ENCODE peak calls at places on chromosomes 3 and 15, in four cellular contexts. One of them, this sample, is unnamed. For H3K9me3, the result is how much of the 10 kb centered on the place peaks cover.

GRCh38 chr3:150345021-150345538 is 63.0 kb upstream of the TSC22D2 start:
- DNase-seq in right cardiac atrium: no peak
- DNase-seq in MM.1S: no peak
- DNase-seq in tibial nerve: no peak
- DNase-seq in this sample: no peak

GRCh38 chr3:125017406-125017805 is 38.4 kb downstream of the HEG1 start:
- DNase-seq in MM.1S: no peak
- DNase-seq in right cardiac atrium: no peak
- DNase-seq in tibial nerve: no peak
- DNase-seq in this sample: no peak

GRCh38 chr15:98504998-98505397 is 143.3 kb upstream of the IGF1R start:
- DNase-seq in MM.1S: no peak
- DNase-seq in right cardiac atrium: no peak
- DNase-seq in tibial nerve: no peak
- DNase-seq in this sample: no peak

GRCh38 chr3:31544634-31545033 is 11.9 kb downstream of the STT3B start:
- DNase-seq in MM.1S: no peak
- DNase-seq in right cardiac atrium: peak
- DNase-seq in tibial nerve: no peak
- DNase-seq in this sample: no peak

GRCh38 chr3:134839422-134839821 is 44.4 kb downstream of the EPHB1 start:
- DNase-seq in tibial nerve: no peak
- DNase-seq in MM.1S: no peak
- DNase-seq in right cardiac atrium: no peak
- DNase-seq in this sample: no peak

GRCh38 chr3:158532099-158532734 is 38.8 kb upstream of the MLF1 start:
- DNase-seq in MM.1S: peak
- DNase-seq in right cardiac atrium: no peak
- DNase-seq in tibial nerve: no peak
- DNase-seq in this sample: no peak

GRCh38 chr3:113685956-113686721 is 10.3 kb downstream of the USF3 start:
- DNase-seq in MM.1S: no peak
- DNase-seq in tibial nerve: no peak
- DNase-seq in right cardiac atrium: peak
- DNase-seq in this sample: no peak

GRCh38 chr3:132290833-132291232 is 26.4 kb upstream of the ACP3 start:
- DNase-seq in MM.1S: no peak
- DNase-seq in tibial nerve: no peak
- DNase-seq in right cardiac atrium: no peak
- DNase-seq in this sample: no peak

GRCh38 chr3:63303238-63303637 is 25.1 kb downstream of the SYNPR start:
- DNase-seq in right cardiac atrium: no peak
- DNase-seq in MM.1S: no peak
- DNase-seq in tibial nerve: no peak
- DNase-seq in this sample: no peak

GRCh38 chr3:129052675-129053074 is 7.9 kb upstream of the GP9 start:
- DNase-seq in MM.1S: no peak
- DNase-seq in tibial nerve: no peak
- DNase-seq in right cardiac atrium: peak
- DNase-seq in this sample: no peak

GRCh38 chr3:74651239-74651638 is 36.8 kb upstream of the CNTN3 start:
- DNase-seq in right cardiac atrium: no peak
- DNase-seq in tibial nerve: no peak
- DNase-seq in MM.1S: no peak
- DNase-seq in this sample: no peak

GRCh38 chr3:111739241-111739952 is 119.7 kb upstream of the PHLDB2 start:
- DNase-seq in right cardiac atrium: no peak
- DNase-seq in MM.1S: no peak
- DNase-seq in tibial nerve: no peak
- DNase-seq in this sample: peak

GRCh38 chr15:32861741-32862140 is 143.9 kb downstream of the GREM1 start:
- DNase-seq in right cardiac atrium: peak
- DNase-seq in tibial nerve: no peak
- DNase-seq in MM.1S: peak
- DNase-seq in this sample: peak

GRCh38 chr3:164539215-164539614 is 539.1 kb downstream of the SI start:
- DNase-seq in right cardiac atrium: no peak
- DNase-seq in MM.1S: no peak
- DNase-seq in tibial nerve: no peak
- DNase-seq in this sample: no peak

GRCh38 chr3:151869186-151869585 is 4.3 kb upstream of the SUCNR1 start:
- DNase-seq in right cardiac atrium: no peak
- DNase-seq in MM.1S: no peak
- DNase-seq in tibial nerve: no peak
- DNase-seq in this sample: no peak

GRCh38 chr3:151875759-151876158 is 2.3 kb downstream of the SUCNR1 start:
- DNase-seq in tibial nerve: no peak
- DNase-seq in right cardiac atrium: no peak
- DNase-seq in MM.1S: peak
- DNase-seq in this sample: no peak

GRCh38 chr3:151871639-151872468 is 1.6 kb upstream of the SUCNR1 start:
- DNase-seq in right cardiac atrium: no peak
- DNase-seq in MM.1S: no peak
- DNase-seq in tibial nerve: no peak
- DNase-seq in this sample: no peak

GRCh38 chr3:151877269-151877668 is 3.8 kb downstream of the SUCNR1 start:
- DNase-seq in MM.1S: no peak
- DNase-seq in tibial nerve: no peak
- DNase-seq in right cardiac atrium: no peak
- DNase-seq in this sample: no peak

DNA sequence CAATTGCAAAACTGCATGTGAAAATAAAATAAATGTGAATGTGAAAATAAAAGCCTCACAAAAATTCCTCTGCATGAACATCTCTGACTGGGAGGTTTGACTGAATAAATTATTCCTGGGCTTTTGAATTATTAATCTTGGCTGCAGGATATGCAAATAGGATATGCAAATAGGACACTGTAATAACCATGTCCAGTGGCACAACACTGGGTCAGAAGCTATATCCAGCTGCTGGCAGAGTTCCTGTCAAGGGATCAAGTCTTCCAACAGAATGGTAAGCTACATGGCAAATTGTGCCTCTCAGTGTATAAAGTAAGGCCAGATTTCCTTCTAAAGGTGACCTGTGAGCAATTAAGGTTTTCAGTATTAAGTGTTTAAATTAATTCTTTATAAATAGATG is at the start of gene SUCNR1:
- DNase-seq in tibial nerve: no peak
- DNase-seq in right cardiac atrium: no peak
- DNase-seq in MM.1S: no peak
- DNase-seq in this sample: no peak
- H3K27ac ChIP-seq in tibial nerve: no peak
- H3K27ac ChIP-seq in right cardiac atrium: no peak
- H3K27ac ChIP-seq in MM.1S: no peak
- H3K27ac ChIP-seq in this sample: no peak

DNA sequence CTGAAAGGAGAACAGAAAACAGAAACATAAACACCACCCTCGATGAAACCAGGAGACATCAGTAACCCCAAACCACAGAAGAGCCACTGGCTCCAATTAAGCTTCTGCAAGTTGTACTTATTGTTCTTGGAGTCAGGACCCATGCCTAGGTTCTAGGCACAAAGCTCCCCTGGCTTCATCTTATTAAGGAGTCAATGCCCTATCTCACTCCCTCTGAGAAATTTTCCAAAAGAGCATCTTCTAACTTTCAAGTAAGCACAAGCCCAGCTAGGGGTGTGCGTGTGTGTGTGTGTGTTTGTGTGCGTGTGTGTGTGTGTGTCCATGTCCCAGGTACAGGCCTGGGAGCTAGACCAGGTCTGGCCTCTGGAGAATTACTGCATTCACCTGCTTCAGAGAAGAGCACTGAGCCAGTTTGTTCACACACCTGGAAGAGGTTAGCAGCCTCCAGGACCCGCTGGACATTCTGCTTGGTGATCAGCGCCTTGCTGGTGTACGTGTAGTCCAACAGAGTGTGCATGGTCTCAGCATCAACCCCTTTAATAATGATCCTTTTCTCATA is 28.0 kb downstream of the KLHL6 start:
- DNase-seq in right cardiac atrium: no peak
- DNase-seq in MM.1S: peak
- DNase-seq in tibial nerve: no peak
- DNase-seq in this sample: no peak
- H3K9me3 ChIP-seq in right cardiac atrium: under half
- H3K9me3 ChIP-seq in MM.1S: under half
- H3K9me3 ChIP-seq in tibial nerve: under half
- H3K9me3 ChIP-seq in this sample: under half

DNA sequence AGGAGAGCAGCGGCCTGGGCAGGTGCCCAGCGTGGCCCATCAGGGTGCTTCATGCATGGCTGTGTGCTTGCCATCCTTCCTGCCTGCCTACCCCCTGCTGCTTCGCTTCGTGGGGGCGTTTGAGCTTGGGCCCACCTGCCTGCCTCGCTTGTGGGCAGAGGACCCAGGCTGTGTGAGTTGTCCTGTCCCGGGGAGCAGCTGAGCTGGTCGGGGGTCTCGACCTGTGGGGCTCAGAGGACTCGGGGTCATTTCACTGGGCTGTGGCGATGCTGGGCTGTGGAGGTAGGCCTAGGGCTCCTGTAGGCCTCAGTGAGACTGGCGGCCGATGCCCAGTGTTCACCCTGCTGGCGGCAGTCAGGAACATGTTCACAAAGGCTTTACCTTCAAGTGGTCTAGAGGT is 12.1 kb upstream of the STAB1 start:
- DNase-seq in MM.1S: no peak
- DNase-seq in tibial nerve: no peak
- DNase-seq in right cardiac atrium: no peak
- DNase-seq in this sample: no peak
- H3K27ac ChIP-seq in MM.1S: no peak
- H3K27ac ChIP-seq in tibial nerve: peak
- H3K27ac ChIP-seq in right cardiac atrium: no peak
- H3K27ac ChIP-seq in this sample: no peak

DNA sequence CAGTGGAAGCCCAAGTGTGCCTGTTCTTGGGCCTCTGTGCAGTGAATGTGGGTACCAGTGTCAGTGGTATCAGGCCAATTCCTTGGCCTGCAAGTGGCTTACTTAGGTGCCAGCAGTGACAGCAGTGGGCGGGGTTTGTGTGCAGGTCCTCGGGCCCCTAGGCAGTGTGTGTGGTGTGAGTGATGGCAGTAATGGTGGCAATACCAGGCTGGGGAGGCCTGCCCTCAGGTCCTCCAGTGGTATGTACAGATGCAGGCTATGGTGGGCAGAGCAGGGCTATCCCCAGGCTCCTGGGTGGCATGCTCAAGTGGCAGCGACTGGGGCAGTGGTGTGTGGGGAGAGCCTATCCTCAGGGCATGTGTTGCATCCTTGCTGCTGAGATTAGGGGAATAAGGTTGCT is 379.7 kb downstream of the SQOR start:
- DNase-seq in right cardiac atrium: no peak
- DNase-seq in MM.1S: no peak
- DNase-seq in tibial nerve: no peak
- DNase-seq in this sample: no peak
- H3K9me3 ChIP-seq in right cardiac atrium: under half
- H3K9me3 ChIP-seq in MM.1S: under half
- H3K9me3 ChIP-seq in tibial nerve: under half
- H3K9me3 ChIP-seq in this sample: under half

GRCh38 chr15:59644757-59645156 is 12.6 kb downstream of the GTF2A2 start:
- DNase-seq in tibial nerve: no peak
- DNase-seq in MM.1S: no peak
- DNase-seq in right cardiac atrium: no peak
- DNase-seq in this sample: no peak
- H3K27ac ChIP-seq in tibial nerve: no peak
- H3K27ac ChIP-seq in MM.1S: no peak
- H3K27ac ChIP-seq in right cardiac atrium: no peak
- H3K27ac ChIP-seq in this sample: no peak

DNA sequence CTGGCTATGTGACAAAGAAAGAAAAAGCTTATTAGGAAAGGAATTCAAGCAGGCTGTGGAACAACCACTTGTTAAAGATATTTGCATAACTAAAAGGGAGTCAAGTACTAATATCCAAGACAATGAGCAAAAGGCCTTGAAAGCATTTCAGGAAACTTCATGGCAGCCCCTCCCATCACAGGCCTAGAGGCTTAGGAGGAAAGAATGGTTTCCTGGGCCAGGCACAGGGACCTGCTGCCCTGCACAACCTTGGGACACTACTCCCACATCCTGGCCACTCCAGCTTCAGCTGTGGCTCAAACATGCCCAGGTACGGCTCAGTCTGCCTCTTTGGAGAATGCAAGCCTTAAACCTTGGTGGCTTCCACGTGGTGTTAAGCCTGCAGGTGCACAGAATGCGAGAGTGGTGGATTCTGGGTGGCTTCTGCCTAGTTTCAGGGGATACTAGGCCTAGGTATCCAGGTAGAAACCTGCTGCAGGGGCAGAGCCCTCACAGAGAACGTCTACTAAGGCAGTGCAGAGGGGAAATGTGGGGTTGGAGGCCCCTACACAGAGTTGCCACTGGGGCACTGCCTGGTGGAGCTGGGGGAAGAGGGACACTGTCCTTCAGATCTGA is 121.6 kb downstream of the OPA1 start:
- DNase-seq in right cardiac atrium: no peak
- DNase-seq in tibial nerve: no peak
- DNase-seq in MM.1S: no peak
- DNase-seq in this sample: no peak
- H3K9me3 ChIP-seq in right cardiac atrium: under half
- H3K9me3 ChIP-seq in tibial nerve: under half
- H3K9me3 ChIP-seq in MM.1S: under half
- H3K9me3 ChIP-seq in this sample: under half

GRCh38 chr3:71497367-71497925 is 86.1 kb downstream of the FOXP1 start:
- DNase-seq in MM.1S: no peak
- DNase-seq in tibial nerve: no peak
- DNase-seq in right cardiac atrium: no peak
- DNase-seq in this sample: no peak

GRCh38 chr3:71498053-71498452 is 85.5 kb downstream of the FOXP1 start:
- DNase-seq in MM.1S: no peak
- DNase-seq in right cardiac atrium: no peak
- DNase-seq in tibial nerve: no peak
- DNase-seq in this sample: no peak

GRCh38 chr3:71500696-71501095 is 82.8 kb downstream of the FOXP1 start:
- DNase-seq in tibial nerve: no peak
- DNase-seq in right cardiac atrium: no peak
- DNase-seq in MM.1S: no peak
- DNase-seq in this sample: no peak

GRCh38 chr3:71499477-71499876 is 84.1 kb downstream of the FOXP1 start:
- DNase-seq in MM.1S: no peak
- DNase-seq in right cardiac atrium: no peak
- DNase-seq in tibial nerve: no peak
- DNase-seq in this sample: no peak

DNA sequence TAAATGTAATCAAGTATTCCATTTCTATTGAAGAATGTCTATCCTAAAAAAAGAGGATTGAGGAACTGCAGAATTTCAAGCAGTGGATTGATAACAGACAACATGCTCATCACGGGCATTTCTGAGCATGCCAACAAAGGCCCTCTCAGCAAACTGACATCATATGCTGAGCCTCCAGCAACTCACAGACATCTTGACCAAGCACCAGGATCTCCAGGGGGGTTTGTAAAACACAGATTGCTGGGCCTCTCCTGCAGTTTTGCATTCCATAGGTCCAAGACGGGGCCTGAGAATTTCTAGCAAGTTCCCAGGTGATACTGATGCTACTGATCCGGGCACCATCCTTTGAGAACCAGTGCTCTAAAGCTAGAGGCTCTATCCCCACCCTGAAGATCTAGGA is 85.0 kb downstream of the FOXP1 start:
- DNase-seq in right cardiac atrium: no peak
- DNase-seq in tibial nerve: no peak
- DNase-seq in MM.1S: no peak
- DNase-seq in this sample: no peak
- H3K27ac ChIP-seq in right cardiac atrium: peak
- H3K27ac ChIP-seq in tibial nerve: no peak
- H3K27ac ChIP-seq in MM.1S: no peak
- H3K27ac ChIP-seq in this sample: no peak

This sample was measured in SJSA1.